ENCODE peak calls at places on chromosome 11, in nine cellular contexts. J is NCI-H1417; D is neuronal stem cell; A is fibroblast of the conjunctiva; F is ovary; N is activated T-cell treated with anti-CD3 and anti-CD28 coated beads, Interleukin-2, amount 50 U/mL, for 48 hours; Y is Right ventricle myocardium superior; W is NCI-H1930; S is naive thymus-derived CD8-positive, alpha-beta T cell. P is an unnamed sample.
A peak's percentile ranks its signal among the peaks of the same experiment; 100 is the strongest.

GRCh38 chr11:17014321-17014773 is at the start of gene PLEKHA7:
- DNase-seq in J (peak; percentile 76), D (peak; percentile 21), A (no peak), F (peak; percentile 28), N (no peak), Y (no peak), W (peak; percentile 20), S (no peak), P (no peak)

GRCh38 chr11:116510166-116510565 is 262.6 kb downstream of the BUD13 start:
- DNase-seq in J (no peak), D (no peak), A (no peak), F (no peak), N (no peak), Y (no peak), W (no peak), S (no peak), P (no peak)

GRCh38 chr11:128424867-128425285 is 162.5 kb downstream of the ETS1 start:
- DNase-seq in J (peak; percentile 22), D (no peak), A (no peak), F (peak; percentile 56), N (no peak), Y (peak; percentile 72), W (no peak), S (no peak), P (no peak)

GRCh38 chr11:11157201-11157600 is 195.8 kb downstream of the CSNK2A3 start:
- DNase-seq in J (peak; percentile 5), D (no peak), A (peak; percentile 10), F (no peak), N (peak; percentile 44), Y (peak; percentile 45), W (no peak), S (peak; percentile 48), P (no peak)

GRCh38 chr11:121929581-121929980 is 186.4 kb downstream of the BLID start:
- DNase-seq in J (no peak), D (peak; percentile 38), A (no peak), F (peak; percentile 61), N (no peak), Y (peak; percentile 55), W (no peak), S (no peak), P (peak; percentile 78)

GRCh38 chr11:73478737-73479347 is 102.6 kb downstream of the RELT start:
- DNase-seq in J (no peak), D (no peak), A (peak; percentile 23), F (no peak), N (no peak), Y (no peak), W (peak; percentile 19), S (no peak), P (peak; percentile 60)

GRCh38 chr11:11351042-11351586 is 1.9 kb downstream of the CSNK2A3 start:
- DNase-seq in J (no peak), D (no peak), A (no peak), F (no peak), N (no peak), Y (no peak), W (no peak), S (no peak), P (no peak)

GRCh38 chr11:10490398-10491232 is 35.6 kb downstream of the AMPD3 start:
- DNase-seq in J (no peak), D (peak; percentile 37), A (peak; percentile 83), F (peak; percentile 73), N (no peak), Y (peak; percentile 76), W (peak; percentile 8), S (no peak), P (peak; percentile 96)

GRCh38 chr11:61332266-61332822 is 561 bp downstream of the DDB1 start:
- DNase-seq in J (no peak), D (no peak), A (no peak), F (no peak), N (no peak), Y (no peak), W (no peak), S (no peak), P (no peak)

GRCh38 chr11:125454047-125454446 is 42.0 kb downstream of the FEZ1 start:
- DNase-seq in J (no peak), D (no peak), A (no peak), F (no peak), N (no peak), Y (no peak), W (no peak), S (no peak), P (no peak)

GRCh38 chr11:108825381-108825780 is 160.5 kb downstream of the DDX10 start:
- DNase-seq in J (no peak), D (no peak), A (no peak), F (no peak), N (no peak), Y (no peak), W (no peak), S (no peak), P (no peak)

GRCh38 chr11:66906077-66906929 is 49.4 kb downstream of the LRFN4 start:
- DNase-seq in J (no peak), D (no peak), A (no peak), F (peak; percentile 51), N (no peak), Y (peak; percentile 67), W (no peak), S (no peak), P (peak; percentile 38)

GRCh38 chr11:118338637-118339061 is 3.9 kb downstream of the CD3D start:
- DNase-seq in J (no peak), D (no peak), A (no peak), F (no peak), N (peak; percentile 88), Y (no peak), W (no peak), S (peak; percentile 90), P (no peak)

GRCh38 chr11:1327064-1327460 is 17.6 kb upstream of the TOLLIP start:
- DNase-seq in J (no peak), D (no peak), A (no peak), F (peak; percentile 53), N (no peak), Y (no peak), W (no peak), S (no peak), P (no peak)

GRCh38 chr11:124869331-124869730 is 4.1 kb downstream of the ROBO3 start:
- DNase-seq in J (no peak), D (no peak), A (no peak), F (no peak), N (no peak), Y (no peak), W (no peak), S (no peak), P (no peak)

GRCh38 chr11:46370253-46370652 is 11.2 kb upstream of the MDK start:
- DNase-seq in J (no peak), D (no peak), A (no peak), F (no peak), N (no peak), Y (no peak), W (no peak), S (no peak), P (no peak)